ENCODE peak calls at places on chromosomes 2 and 18, in four cellular contexts. One of them, this sample, is unnamed.

GRCh38 chr2:132446460-132446859 is 29.9 kb downstream of the GPR39 start:
- DNase-seq in GM12878: no peak
- DNase-seq in H1: no peak
- DNase-seq in HepG2: no peak
- DNase-seq in this sample: no peak

GRCh38 chr2:110116033-110116710 is 550 bp upstream of the MALL start:
- DNase-seq in GM12878: no peak
- DNase-seq in H1: no peak
- DNase-seq in HepG2: no peak
- DNase-seq in this sample: peak

GRCh38 chr2:104502904-104503303 is 351.0 kb upstream of the POU3F3 start:
- DNase-seq in GM12878: no peak
- DNase-seq in H1: no peak
- DNase-seq in HepG2: no peak
- DNase-seq in this sample: no peak

GRCh38 chr2:105361132-105361889 is 24.0 kb downstream of the C2orf49 start:
- DNase-seq in GM12878: no peak
- DNase-seq in H1: no peak
- DNase-seq in HepG2: no peak
- DNase-seq in this sample: no peak

GRCh38 chr2:160390544-160391258 is 102.9 kb downstream of the RBMS1 start:
- DNase-seq in GM12878: no peak
- DNase-seq in H1: no peak
- DNase-seq in HepG2: no peak
- DNase-seq in this sample: no peak

GRCh38 chr18:26419746-26420145 is 128.6 kb downstream of the KCTD1 start:
- DNase-seq in GM12878: no peak
- DNase-seq in H1: no peak
- DNase-seq in HepG2: no peak
- DNase-seq in this sample: no peak

GRCh38 chr2:163077241-163077640 is 238.7 kb upstream of the KCNH7 start:
- DNase-seq in GM12878: peak
- DNase-seq in H1: no peak
- DNase-seq in HepG2: no peak
- DNase-seq in this sample: peak

GRCh38 chr18:78638889-78639596 is 340.6 kb upstream of the SALL3 start:
- DNase-seq in GM12878: no peak
- DNase-seq in H1: no peak
- DNase-seq in HepG2: no peak
- DNase-seq in this sample: no peak

GRCh38 chr2:8282858-8283252 is 399.0 kb upstream of the ID2 start:
- DNase-seq in GM12878: no peak
- DNase-seq in H1: no peak
- DNase-seq in HepG2: no peak
- DNase-seq in this sample: no peak

GRCh38 chr18:43271593-43272432 is 5.5 kb downstream of the SYT4 start:
- DNase-seq in GM12878: no peak
- DNase-seq in H1: no peak
- DNase-seq in HepG2: peak
- DNase-seq in this sample: peak

GRCh38 chr18:50203801-50204604 is 9.1 kb upstream of the MYO5B start:
- DNase-seq in GM12878: no peak
- DNase-seq in H1: no peak
- DNase-seq in HepG2: peak
- DNase-seq in this sample: peak

GRCh38 chr2:74489906-74490305 is 7.0 kb downstream of the TTC31 start:
- DNase-seq in GM12878: no peak
- DNase-seq in H1: no peak
- DNase-seq in HepG2: no peak
- DNase-seq in this sample: no peak

GRCh38 chr2:37361416-37361815 is 17.0 kb downstream of the QPCT start:
- DNase-seq in GM12878: no peak
- DNase-seq in H1: no peak
- DNase-seq in HepG2: no peak
- DNase-seq in this sample: no peak

GRCh38 chr2:188902906-188903305 is 71.3 kb upstream of the COL3A1 start:
- DNase-seq in GM12878: no peak
- DNase-seq in H1: no peak
- DNase-seq in HepG2: no peak
- DNase-seq in this sample: no peak

GRCh38 chr18:8944871-8945245 is 157.6 kb upstream of the NDUFV2 start:
- DNase-seq in GM12878: no peak
- DNase-seq in H1: no peak
- DNase-seq in HepG2: no peak
- DNase-seq in this sample: no peak

GRCh38 chr18:28715206-28715605 is 538.3 kb upstream of the CDH2 start:
- DNase-seq in GM12878: no peak
- DNase-seq in H1: no peak
- DNase-seq in HepG2: no peak
- DNase-seq in this sample: no peak

GRCh38 chr18:52322307-52322706 is 17.7 kb upstream of the DCC start:
- DNase-seq in GM12878: no peak
- DNase-seq in H1: no peak
- DNase-seq in HepG2: no peak
- DNase-seq in this sample: no peak

GRCh38 chr2:191748050-191748449 is 70.1 kb downstream of the NABP1 start:
- DNase-seq in GM12878: no peak
- DNase-seq in H1: no peak
- DNase-seq in HepG2: no peak
- DNase-seq in this sample: no peak

GRCh38 chr2:236168110-236169067 is at the start of gene GBX2:
- DNase-seq in GM12878: no peak
- DNase-seq in H1: no peak
- DNase-seq in HepG2: no peak
- DNase-seq in this sample: no peak

GRCh38 chr18:43620936-43621335 is 343.6 kb upstream of the SYT4 start:
- DNase-seq in GM12878: no peak
- DNase-seq in H1: no peak
- DNase-seq in HepG2: peak
- DNase-seq in this sample: peak

GRCh38 chr2:142721015-142721414 is 156.4 kb upstream of the KYNU start:
- DNase-seq in GM12878: no peak
- DNase-seq in H1: no peak
- DNase-seq in HepG2: no peak
- DNase-seq in this sample: peak

GRCh38 chr18:54181856-54182612 is 42.4 kb downstream of the MBD2 start:
- DNase-seq in GM12878: no peak
- DNase-seq in H1: no peak
- DNase-seq in HepG2: no peak
- DNase-seq in this sample: no peak

GRCh38 chr2:159136405-159136804 is 150.1 kb downstream of the WDSUB1 start:
- DNase-seq in GM12878: no peak
- DNase-seq in H1: no peak
- DNase-seq in HepG2: no peak
- DNase-seq in this sample: no peak

GRCh38 chr18:9449987-9450386 is 25.3 kb upstream of the RALBP1 start:
- DNase-seq in GM12878: no peak
- DNase-seq in H1: no peak
- DNase-seq in HepG2: no peak
- DNase-seq in this sample: no peak

GRCh38 chr2:86791574-86791973 is 861 bp upstream of the CD8A start:
- DNase-seq in GM12878: no peak
- DNase-seq in H1: no peak
- DNase-seq in HepG2: no peak
- DNase-seq in this sample: no peak

GRCh38 chr2:86790134-86790827 is 432 bp downstream of the CD8A start:
- DNase-seq in GM12878: no peak
- DNase-seq in H1: no peak
- DNase-seq in HepG2: no peak
- DNase-seq in this sample: no peak

GRCh38 chr2:86793752-86794151 is 3.0 kb upstream of the CD8A start:
- DNase-seq in GM12878: no peak
- DNase-seq in H1: no peak
- DNase-seq in HepG2: no peak
- DNase-seq in this sample: no peak

GRCh38 chr2:86790828-86791561 is at the start of gene CD8A:
- DNase-seq in GM12878: no peak
- DNase-seq in H1: no peak
- DNase-seq in HepG2: no peak
- DNase-seq in this sample: no peak

GRCh38 chr2:86794866-86795265 is 4.2 kb upstream of the CD8A start:
- DNase-seq in GM12878: no peak
- DNase-seq in H1: no peak
- DNase-seq in HepG2: no peak
- DNase-seq in this sample: no peak
- TF ChIP-seq SUZ12 in GM12878: no peak
- TF ChIP-seq SUZ12 in H1: no peak
- TF ChIP-seq SUZ12 in HepG2: no peak
- TF ChIP-seq SUZ12 in this sample: no peak

DNA sequence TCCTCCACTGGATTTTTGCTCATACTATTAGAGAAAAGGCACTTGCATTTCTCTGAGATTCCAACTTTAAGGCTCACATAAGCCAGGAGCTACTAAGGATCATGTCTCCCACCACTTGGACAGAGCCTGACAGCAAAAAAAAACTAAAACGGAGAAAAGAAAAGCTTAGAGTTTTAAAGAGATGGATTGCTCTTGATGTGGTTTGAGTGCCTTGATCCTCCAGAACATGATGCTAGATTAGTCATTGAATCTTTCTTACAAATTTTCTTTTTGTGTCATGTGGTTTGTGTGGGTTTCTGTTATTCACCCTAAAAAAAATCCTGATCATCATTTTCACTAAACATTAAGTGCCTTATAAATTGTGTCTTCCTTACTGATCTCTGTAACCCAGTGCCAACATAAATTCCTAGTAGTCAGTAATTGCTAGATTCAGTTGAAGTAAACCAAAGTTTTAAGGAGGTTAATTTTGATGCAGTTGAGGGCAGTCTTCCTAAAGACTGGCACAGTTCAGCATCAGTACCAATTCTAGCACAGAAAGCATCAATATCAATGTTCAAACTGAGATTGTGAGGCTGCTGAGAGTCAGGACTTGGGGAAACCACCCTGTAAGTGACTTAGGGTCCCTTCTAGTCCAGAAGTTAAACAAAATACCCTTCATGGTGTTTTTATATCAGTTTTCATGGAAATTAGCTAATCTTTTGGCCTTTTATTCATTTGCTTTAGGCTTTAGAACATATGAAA is 206.3 kb downstream of the RAD51AP2 start:
- DNase-seq in GM12878: no peak
- DNase-seq in H1: no peak
- DNase-seq in HepG2: no peak
- DNase-seq in this sample: no peak
- H3K9ac ChIP-seq in GM12878: no peak
- H3K9ac ChIP-seq in H1: no peak
- H3K9ac ChIP-seq in HepG2: no peak
- H3K9ac ChIP-seq in this sample: no peak

GRCh38 chr2:26913599-26914285 is 56.7 kb upstream of the MAPRE3 start:
- DNase-seq in GM12878: no peak
- DNase-seq in H1: no peak
- DNase-seq in HepG2: no peak
- DNase-seq in this sample: no peak

GRCh38 chr2:26915316-26915715 is 55.1 kb upstream of the MAPRE3 start:
- DNase-seq in GM12878: no peak
- DNase-seq in H1: no peak
- DNase-seq in HepG2: no peak
- DNase-seq in this sample: no peak

GRCh38 chr2:26914963-26915310 is 55.5 kb upstream of the MAPRE3 start:
- DNase-seq in GM12878: no peak
- DNase-seq in H1: no peak
- DNase-seq in HepG2: no peak
- DNase-seq in this sample: no peak

GRCh38 chr2:26916128-26916692 is 54.2 kb upstream of the MAPRE3 start:
- DNase-seq in GM12878: no peak
- DNase-seq in H1: no peak
- DNase-seq in HepG2: no peak
- DNase-seq in this sample: no peak

GRCh38 chr2:26914286-26914962 is 56.0 kb upstream of the MAPRE3 start:
- DNase-seq in GM12878: no peak
- DNase-seq in H1: no peak
- DNase-seq in HepG2: no peak
- DNase-seq in this sample: peak
- TF ChIP-seq SUZ12 in GM12878: no peak
- TF ChIP-seq SUZ12 in H1: no peak
- TF ChIP-seq SUZ12 in HepG2: no peak
- TF ChIP-seq SUZ12 in this sample: no peak

GRCh38 chr2:237702439-237703397 is 75.3 kb downstream of the LRRFIP1 start:
- DNase-seq in GM12878: no peak
- DNase-seq in H1: no peak
- DNase-seq in HepG2: no peak
- DNase-seq in this sample: no peak
- H3K9ac ChIP-seq in GM12878: peak
- H3K9ac ChIP-seq in H1: peak
- H3K9ac ChIP-seq in HepG2: no peak
- H3K9ac ChIP-seq in this sample: peak